ENCODE peak calls at places on chromosomes 6 and 20, in nine cellular contexts. One of them, this sample, is unnamed.

GRCh38 chr6:68632620-68633195 is 2.4 kb upstream of the ADGRB3 start:
- DNase-seq in stimulated activated naive CD8-positive, alpha-beta T cell treated with anti-CD3 and anti-CD28 coated beads, Interleukin-15, Interleukin-2, amounts not matched to agents 100 U/mL and 50 U/mL, for 24 hours: no peak
- DNase-seq in pulmonary artery endothelial cell: no peak
- DNase-seq in stimulated activated CD4-positive, alpha-beta T cell treated with anti-CD3 and anti-CD28 coated beads, TNF-alpha, amount 100 ng/mL, for 48 hours: no peak
- DNase-seq in T-cell: no peak
- DNase-seq in mesothelial cell of epicardium: no peak
- DNase-seq in stimulated activated naive B cell treated with anti-CD40 and anti-IgM and Interleukin-4, amounts not matched to agents 10 μg/mL and 1 μg/mL and 100 μg/mL, for 72 hours: no peak
- DNase-seq in Calu3: no peak
- DNase-seq in H54: no peak
- DNase-seq in this sample: no peak

GRCh38 chr6:147016440-147016839 is 187.8 kb upstream of the STXBP5 start:
- DNase-seq in pulmonary artery endothelial cell: no peak
- DNase-seq in mesothelial cell of epicardium: no peak
- DNase-seq in T-cell: no peak
- DNase-seq in stimulated activated CD4-positive, alpha-beta T cell treated with anti-CD3 and anti-CD28 coated beads, TNF-alpha, amount 100 ng/mL, for 48 hours: no peak
- DNase-seq in stimulated activated naive B cell treated with anti-CD40 and anti-IgM and Interleukin-4, amounts not matched to agents 10 μg/mL and 1 μg/mL and 100 μg/mL, for 72 hours: no peak
- DNase-seq in stimulated activated naive CD8-positive, alpha-beta T cell treated with anti-CD3 and anti-CD28 coated beads, Interleukin-15, Interleukin-2, amounts not matched to agents 100 U/mL and 50 U/mL, for 24 hours: no peak
- DNase-seq in H54: no peak
- DNase-seq in Calu3: no peak
- DNase-seq in this sample: no peak

GRCh38 chr20:21053002-21053762 is 53.0 kb downstream of the LINC00237 start:
- DNase-seq in stimulated activated naive B cell treated with anti-CD40 and anti-IgM and Interleukin-4, amounts not matched to agents 10 μg/mL and 1 μg/mL and 100 μg/mL, for 72 hours: no peak
- DNase-seq in pulmonary artery endothelial cell: no peak
- DNase-seq in H54: no peak
- DNase-seq in stimulated activated naive CD8-positive, alpha-beta T cell treated with anti-CD3 and anti-CD28 coated beads, Interleukin-15, Interleukin-2, amounts not matched to agents 100 U/mL and 50 U/mL, for 24 hours: no peak
- DNase-seq in stimulated activated CD4-positive, alpha-beta T cell treated with anti-CD3 and anti-CD28 coated beads, TNF-alpha, amount 100 ng/mL, for 48 hours: no peak
- DNase-seq in mesothelial cell of epicardium: no peak
- DNase-seq in Calu3: no peak
- DNase-seq in T-cell: no peak
- DNase-seq in this sample: no peak

GRCh38 chr6:31113861-31114539 is 600 bp upstream of the PSORS1C1 start:
- DNase-seq in T-cell: no peak
- DNase-seq in stimulated activated naive B cell treated with anti-CD40 and anti-IgM and Interleukin-4, amounts not matched to agents 10 μg/mL and 1 μg/mL and 100 μg/mL, for 72 hours: no peak
- DNase-seq in stimulated activated CD4-positive, alpha-beta T cell treated with anti-CD3 and anti-CD28 coated beads, TNF-alpha, amount 100 ng/mL, for 48 hours: no peak
- DNase-seq in mesothelial cell of epicardium: no peak
- DNase-seq in Calu3: no peak
- DNase-seq in pulmonary artery endothelial cell: no peak
- DNase-seq in H54: no peak
- DNase-seq in stimulated activated naive CD8-positive, alpha-beta T cell treated with anti-CD3 and anti-CD28 coated beads, Interleukin-15, Interleukin-2, amounts not matched to agents 100 U/mL and 50 U/mL, for 24 hours: no peak
- DNase-seq in this sample: no peak

GRCh38 chr6:56953597-56954388 is 1.1 kb upstream of the BEND6 start:
- DNase-seq in H54: no peak
- DNase-seq in stimulated activated naive B cell treated with anti-CD40 and anti-IgM and Interleukin-4, amounts not matched to agents 10 μg/mL and 1 μg/mL and 100 μg/mL, for 72 hours: peak; percentile 55
- DNase-seq in stimulated activated CD4-positive, alpha-beta T cell treated with anti-CD3 and anti-CD28 coated beads, TNF-alpha, amount 100 ng/mL, for 48 hours: no peak
- DNase-seq in T-cell: no peak
- DNase-seq in Calu3: no peak
- DNase-seq in stimulated activated naive CD8-positive, alpha-beta T cell treated with anti-CD3 and anti-CD28 coated beads, Interleukin-15, Interleukin-2, amounts not matched to agents 100 U/mL and 50 U/mL, for 24 hours: peak; percentile 3
- DNase-seq in mesothelial cell of epicardium: no peak
- DNase-seq in pulmonary artery endothelial cell: no peak
- DNase-seq in this sample: no peak

GRCh38 chr6:93799226-93799625 is 379.9 kb upstream of the EPHA7 start:
- DNase-seq in Calu3: no peak
- DNase-seq in stimulated activated naive CD8-positive, alpha-beta T cell treated with anti-CD3 and anti-CD28 coated beads, Interleukin-15, Interleukin-2, amounts not matched to agents 100 U/mL and 50 U/mL, for 24 hours: no peak
- DNase-seq in H54: no peak
- DNase-seq in pulmonary artery endothelial cell: no peak
- DNase-seq in stimulated activated CD4-positive, alpha-beta T cell treated with anti-CD3 and anti-CD28 coated beads, TNF-alpha, amount 100 ng/mL, for 48 hours: no peak
- DNase-seq in mesothelial cell of epicardium: no peak
- DNase-seq in stimulated activated naive B cell treated with anti-CD40 and anti-IgM and Interleukin-4, amounts not matched to agents 10 μg/mL and 1 μg/mL and 100 μg/mL, for 72 hours: no peak
- DNase-seq in T-cell: no peak
- DNase-seq in this sample: no peak

GRCh38 chr20:59242714-59243626 is 57.4 kb upstream of the EDN3 start:
- DNase-seq in stimulated activated CD4-positive, alpha-beta T cell treated with anti-CD3 and anti-CD28 coated beads, TNF-alpha, amount 100 ng/mL, for 48 hours: no peak
- DNase-seq in H54: no peak
- DNase-seq in Calu3: no peak
- DNase-seq in T-cell: peak; percentile 5
- DNase-seq in mesothelial cell of epicardium: no peak
- DNase-seq in stimulated activated naive CD8-positive, alpha-beta T cell treated with anti-CD3 and anti-CD28 coated beads, Interleukin-15, Interleukin-2, amounts not matched to agents 100 U/mL and 50 U/mL, for 24 hours: peak; percentile 30
- DNase-seq in pulmonary artery endothelial cell: no peak
- DNase-seq in stimulated activated naive B cell treated with anti-CD40 and anti-IgM and Interleukin-4, amounts not matched to agents 10 μg/mL and 1 μg/mL and 100 μg/mL, for 72 hours: no peak
- DNase-seq in this sample: no peak

GRCh38 chr6:129903082-129903481 is 42.0 kb upstream of the TMEM244 start:
- DNase-seq in stimulated activated naive CD8-positive, alpha-beta T cell treated with anti-CD3 and anti-CD28 coated beads, Interleukin-15, Interleukin-2, amounts not matched to agents 100 U/mL and 50 U/mL, for 24 hours: no peak
- DNase-seq in Calu3: no peak
- DNase-seq in mesothelial cell of epicardium: no peak
- DNase-seq in pulmonary artery endothelial cell: no peak
- DNase-seq in stimulated activated naive B cell treated with anti-CD40 and anti-IgM and Interleukin-4, amounts not matched to agents 10 μg/mL and 1 μg/mL and 100 μg/mL, for 72 hours: no peak
- DNase-seq in H54: no peak
- DNase-seq in stimulated activated CD4-positive, alpha-beta T cell treated with anti-CD3 and anti-CD28 coated beads, TNF-alpha, amount 100 ng/mL, for 48 hours: no peak
- DNase-seq in T-cell: no peak
- DNase-seq in this sample: no peak

GRCh38 chr20:53216856-53217576 is 244.9 kb downstream of the TSHZ2 start:
- DNase-seq in stimulated activated naive CD8-positive, alpha-beta T cell treated with anti-CD3 and anti-CD28 coated beads, Interleukin-15, Interleukin-2, amounts not matched to agents 100 U/mL and 50 U/mL, for 24 hours: peak; percentile 88
- DNase-seq in mesothelial cell of epicardium: peak; percentile 77
- DNase-seq in pulmonary artery endothelial cell: no peak
- DNase-seq in Calu3: peak; percentile 92
- DNase-seq in stimulated activated naive B cell treated with anti-CD40 and anti-IgM and Interleukin-4, amounts not matched to agents 10 μg/mL and 1 μg/mL and 100 μg/mL, for 72 hours: peak; percentile 19
- DNase-seq in H54: peak; percentile 36
- DNase-seq in stimulated activated CD4-positive, alpha-beta T cell treated with anti-CD3 and anti-CD28 coated beads, TNF-alpha, amount 100 ng/mL, for 48 hours: peak; percentile 76
- DNase-seq in T-cell: peak; percentile 72
- DNase-seq in this sample: no peak

GRCh38 chr6:80454197-80454596 is 347.7 kb downstream of the BCKDHB start:
- DNase-seq in T-cell: no peak
- DNase-seq in H54: peak; percentile 25
- DNase-seq in pulmonary artery endothelial cell: peak; percentile 40
- DNase-seq in mesothelial cell of epicardium: no peak
- DNase-seq in stimulated activated naive B cell treated with anti-CD40 and anti-IgM and Interleukin-4, amounts not matched to agents 10 μg/mL and 1 μg/mL and 100 μg/mL, for 72 hours: peak; percentile 39
- DNase-seq in Calu3: peak; percentile 29
- DNase-seq in stimulated activated naive CD8-positive, alpha-beta T cell treated with anti-CD3 and anti-CD28 coated beads, Interleukin-15, Interleukin-2, amounts not matched to agents 100 U/mL and 50 U/mL, for 24 hours: no peak
- DNase-seq in stimulated activated CD4-positive, alpha-beta T cell treated with anti-CD3 and anti-CD28 coated beads, TNF-alpha, amount 100 ng/mL, for 48 hours: no peak
- DNase-seq in this sample: no peak

GRCh38 chr6:51045548-51045947 is 226.9 kb downstream of the TFAP2B start:
- DNase-seq in Calu3: no peak
- DNase-seq in pulmonary artery endothelial cell: no peak
- DNase-seq in mesothelial cell of epicardium: no peak
- DNase-seq in stimulated activated naive CD8-positive, alpha-beta T cell treated with anti-CD3 and anti-CD28 coated beads, Interleukin-15, Interleukin-2, amounts not matched to agents 100 U/mL and 50 U/mL, for 24 hours: no peak
- DNase-seq in stimulated activated naive B cell treated with anti-CD40 and anti-IgM and Interleukin-4, amounts not matched to agents 10 μg/mL and 1 μg/mL and 100 μg/mL, for 72 hours: no peak
- DNase-seq in stimulated activated CD4-positive, alpha-beta T cell treated with anti-CD3 and anti-CD28 coated beads, TNF-alpha, amount 100 ng/mL, for 48 hours: no peak
- DNase-seq in H54: no peak
- DNase-seq in T-cell: no peak
- DNase-seq in this sample: no peak

GRCh38 chr6:135871878-135872277 is 20.4 kb downstream of the PDE7B start:
- DNase-seq in pulmonary artery endothelial cell: no peak
- DNase-seq in mesothelial cell of epicardium: no peak
- DNase-seq in stimulated activated naive CD8-positive, alpha-beta T cell treated with anti-CD3 and anti-CD28 coated beads, Interleukin-15, Interleukin-2, amounts not matched to agents 100 U/mL and 50 U/mL, for 24 hours: no peak
- DNase-seq in H54: no peak
- DNase-seq in T-cell: no peak
- DNase-seq in stimulated activated naive B cell treated with anti-CD40 and anti-IgM and Interleukin-4, amounts not matched to agents 10 μg/mL and 1 μg/mL and 100 μg/mL, for 72 hours: no peak
- DNase-seq in stimulated activated CD4-positive, alpha-beta T cell treated with anti-CD3 and anti-CD28 coated beads, TNF-alpha, amount 100 ng/mL, for 48 hours: no peak
- DNase-seq in Calu3: no peak
- DNase-seq in this sample: no peak

GRCh38 chr20:62997626-62998025 is 9.1 kb downstream of the BHLHE23 start:
- DNase-seq in Calu3: peak; percentile 44
- DNase-seq in T-cell: no peak
- DNase-seq in stimulated activated naive B cell treated with anti-CD40 and anti-IgM and Interleukin-4, amounts not matched to agents 10 μg/mL and 1 μg/mL and 100 μg/mL, for 72 hours: no peak
- DNase-seq in stimulated activated CD4-positive, alpha-beta T cell treated with anti-CD3 and anti-CD28 coated beads, TNF-alpha, amount 100 ng/mL, for 48 hours: no peak
- DNase-seq in mesothelial cell of epicardium: no peak
- DNase-seq in stimulated activated naive CD8-positive, alpha-beta T cell treated with anti-CD3 and anti-CD28 coated beads, Interleukin-15, Interleukin-2, amounts not matched to agents 100 U/mL and 50 U/mL, for 24 hours: no peak
- DNase-seq in H54: no peak
- DNase-seq in pulmonary artery endothelial cell: no peak
- DNase-seq in this sample: no peak